ENCODE peak calls at places on chromosomes 1 and 21, in eight cellular contexts. One of them, this sample, is unnamed.

GRCh38 chr21:38308785-38309119 is 52.0 kb downstream of the KCNJ15 start:
- DNase-seq in aorta: no peak
- DNase-seq in HepG2: no peak
- DNase-seq in astrocyte: no peak
- DNase-seq in endodermal cell: no peak
- DNase-seq in lower lobe of right lung: no peak
- DNase-seq in endothelial cell of umbilical vein: no peak
- DNase-seq in CD8-positive, alpha-beta T cell: no peak
- DNase-seq in this sample: no peak

GRCh38 chr1:10724948-10725852 is 71.2 kb downstream of the CASZ1 start:
- DNase-seq in aorta: peak; percentile 80
- DNase-seq in HepG2: no peak
- DNase-seq in astrocyte: peak; percentile 19
- DNase-seq in endodermal cell: no peak
- DNase-seq in lower lobe of right lung: peak; percentile 80
- DNase-seq in endothelial cell of umbilical vein: no peak
- DNase-seq in CD8-positive, alpha-beta T cell: no peak
- DNase-seq in this sample: no peak

GRCh38 chr1:67563684-67564083 is 121.3 kb upstream of the GADD45A start:
- DNase-seq in aorta: no peak
- DNase-seq in HepG2: no peak
- DNase-seq in astrocyte: no peak
- DNase-seq in endodermal cell: no peak
- DNase-seq in lower lobe of right lung: no peak
- DNase-seq in endothelial cell of umbilical vein: no peak
- DNase-seq in CD8-positive, alpha-beta T cell: no peak
- DNase-seq in this sample: no peak

GRCh38 chr1:168348146-168348709 is 67.6 kb downstream of the TBX19 start:
- DNase-seq in aorta: no peak
- DNase-seq in HepG2: no peak
- DNase-seq in astrocyte: no peak
- DNase-seq in endodermal cell: no peak
- DNase-seq in lower lobe of right lung: no peak
- DNase-seq in endothelial cell of umbilical vein: peak; percentile 4
- DNase-seq in CD8-positive, alpha-beta T cell: no peak
- DNase-seq in this sample: peak; percentile 76

GRCh38 chr1:119139857-119140176 is 636 bp downstream of the WARS2 start:
- DNase-seq in aorta: no peak
- DNase-seq in HepG2: no peak
- DNase-seq in astrocyte: no peak
- DNase-seq in endodermal cell: no peak
- DNase-seq in lower lobe of right lung: no peak
- DNase-seq in endothelial cell of umbilical vein: no peak
- DNase-seq in CD8-positive, alpha-beta T cell: no peak
- DNase-seq in this sample: no peak

GRCh38 chr1:179509384-179509783 is 66.4 kb downstream of the NPHS2 start:
- DNase-seq in aorta: no peak
- DNase-seq in HepG2: no peak
- DNase-seq in astrocyte: no peak
- DNase-seq in endodermal cell: no peak
- DNase-seq in lower lobe of right lung: no peak
- DNase-seq in endothelial cell of umbilical vein: no peak
- DNase-seq in CD8-positive, alpha-beta T cell: no peak
- DNase-seq in this sample: no peak

GRCh38 chr21:37763298-37763697 is 153.0 kb downstream of the KCNJ6 start:
- DNase-seq in aorta: no peak
- DNase-seq in HepG2: no peak
- DNase-seq in astrocyte: no peak
- DNase-seq in endodermal cell: no peak
- DNase-seq in lower lobe of right lung: no peak
- DNase-seq in endothelial cell of umbilical vein: no peak
- DNase-seq in CD8-positive, alpha-beta T cell: no peak
- DNase-seq in this sample: no peak

GRCh38 chr1:43974443-43975248 is at the start of gene ATP6V0B:
- DNase-seq in aorta: peak; percentile 98
- DNase-seq in HepG2: peak; percentile 84
- DNase-seq in astrocyte: peak; percentile 79
- DNase-seq in endodermal cell: peak; percentile 99
- DNase-seq in lower lobe of right lung: peak; percentile 99
- DNase-seq in endothelial cell of umbilical vein: peak; percentile 94
- DNase-seq in CD8-positive, alpha-beta T cell: peak; percentile 93
- DNase-seq in this sample: peak; percentile 95

GRCh38 chr1:225299624-225300023 is 128.2 kb downstream of the LBR start:
- DNase-seq in aorta: no peak
- DNase-seq in HepG2: no peak
- DNase-seq in astrocyte: peak; percentile 50
- DNase-seq in endodermal cell: no peak
- DNase-seq in lower lobe of right lung: no peak
- DNase-seq in endothelial cell of umbilical vein: no peak
- DNase-seq in CD8-positive, alpha-beta T cell: no peak
- DNase-seq in this sample: no peak

GRCh38 chr1:109630881-109631512 is 11.4 kb downstream of the AMPD2 start:
- DNase-seq in aorta: no peak
- DNase-seq in HepG2: no peak
- DNase-seq in astrocyte: no peak
- DNase-seq in endodermal cell: peak; percentile 34
- DNase-seq in lower lobe of right lung: no peak
- DNase-seq in endothelial cell of umbilical vein: no peak
- DNase-seq in CD8-positive, alpha-beta T cell: no peak
- DNase-seq in this sample: no peak

GRCh38 chr1:33321178-33321577 is 280 bp upstream of the A3GALT2 start:
- DNase-seq in aorta: peak; percentile 28
- DNase-seq in HepG2: no peak
- DNase-seq in astrocyte: no peak
- DNase-seq in endodermal cell: no peak
- DNase-seq in lower lobe of right lung: peak; percentile 16
- DNase-seq in endothelial cell of umbilical vein: no peak
- DNase-seq in CD8-positive, alpha-beta T cell: no peak
- DNase-seq in this sample: no peak

GRCh38 chr1:116066868-116067563 is 44.2 kb upstream of the MAB21L3 start:
- DNase-seq in aorta: no peak
- DNase-seq in HepG2: no peak
- DNase-seq in astrocyte: peak; percentile 29
- DNase-seq in endodermal cell: no peak
- DNase-seq in lower lobe of right lung: no peak
- DNase-seq in endothelial cell of umbilical vein: no peak
- DNase-seq in CD8-positive, alpha-beta T cell: no peak
- DNase-seq in this sample: no peak

GRCh38 chr1:167629681-167630567 is at the start of gene RCSD1:
- DNase-seq in aorta: peak; percentile 64
- DNase-seq in HepG2: no peak
- DNase-seq in astrocyte: no peak
- DNase-seq in endodermal cell: peak; percentile 73
- DNase-seq in lower lobe of right lung: peak; percentile 64
- DNase-seq in endothelial cell of umbilical vein: no peak
- DNase-seq in CD8-positive, alpha-beta T cell: peak; percentile 50
- DNase-seq in this sample: peak; percentile 25

DNA sequence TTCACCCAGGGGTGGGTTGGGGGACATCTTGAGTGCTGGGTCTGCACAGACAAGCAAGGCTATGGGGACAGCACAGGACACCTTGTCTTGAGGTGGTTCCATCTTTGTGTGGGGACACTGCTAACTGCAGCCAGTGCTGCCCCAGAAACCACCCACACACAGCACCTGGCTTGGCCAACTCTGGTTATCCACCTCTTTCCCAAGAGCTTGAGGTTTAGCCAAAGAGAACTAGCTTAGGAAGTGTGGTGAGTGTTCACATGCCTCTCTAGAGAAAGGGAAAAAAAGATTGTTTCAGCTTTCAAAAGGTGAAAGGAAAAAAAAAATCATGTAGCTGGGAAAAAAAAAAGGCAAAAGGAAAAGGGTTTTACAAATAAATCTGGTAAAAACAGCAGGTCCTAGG is 32.4 kb downstream of the BCAR3 start:
- DNase-seq in aorta: no peak
- DNase-seq in HepG2: no peak
- DNase-seq in astrocyte: peak; percentile 29
- DNase-seq in endodermal cell: no peak
- DNase-seq in lower lobe of right lung: no peak
- DNase-seq in endothelial cell of umbilical vein: no peak
- DNase-seq in CD8-positive, alpha-beta T cell: no peak
- DNase-seq in this sample: no peak
- H3K27ac ChIP-seq in aorta: no peak overlapping the region
- H3K27ac ChIP-seq in HepG2: no peak overlapping the region
- H3K27ac ChIP-seq in astrocyte: no peak overlapping the region
- H3K27ac ChIP-seq in endodermal cell: no peak overlapping the region
- H3K27ac ChIP-seq in lower lobe of right lung: no peak overlapping the region
- H3K27ac ChIP-seq in endothelial cell of umbilical vein: no peak overlapping the region
- H3K27ac ChIP-seq in CD8-positive, alpha-beta T cell: no peak overlapping the region
- H3K27ac ChIP-seq in this sample: no peak overlapping the region

GRCh38 chr1:231196307-231196706 is 34.4 kb downstream of the TRIM67 start:
- DNase-seq in aorta: no peak
- DNase-seq in HepG2: no peak
- DNase-seq in astrocyte: no peak
- DNase-seq in endodermal cell: no peak
- DNase-seq in lower lobe of right lung: no peak
- DNase-seq in endothelial cell of umbilical vein: no peak
- DNase-seq in CD8-positive, alpha-beta T cell: no peak
- DNase-seq in this sample: no peak

GRCh38 chr1:231192620-231193163 is 30.8 kb downstream of the TRIM67 start:
- DNase-seq in aorta: no peak
- DNase-seq in HepG2: no peak
- DNase-seq in astrocyte: peak; percentile 38
- DNase-seq in endodermal cell: no peak
- DNase-seq in lower lobe of right lung: peak; percentile 67
- DNase-seq in endothelial cell of umbilical vein: peak; percentile 72
- DNase-seq in CD8-positive, alpha-beta T cell: no peak
- DNase-seq in this sample: peak; percentile 9

GRCh38 chr1:231194843-231195516 is 33.1 kb downstream of the TRIM67 start:
- DNase-seq in aorta: no peak
- DNase-seq in HepG2: peak; percentile 93
- DNase-seq in astrocyte: no peak
- DNase-seq in endodermal cell: no peak
- DNase-seq in lower lobe of right lung: no peak
- DNase-seq in endothelial cell of umbilical vein: peak; percentile 6
- DNase-seq in CD8-positive, alpha-beta T cell: no peak
- DNase-seq in this sample: no peak

GRCh38 chr1:231194476-231194842 is 32.6 kb downstream of the TRIM67 start:
- DNase-seq in aorta: no peak
- DNase-seq in HepG2: no peak
- DNase-seq in astrocyte: no peak
- DNase-seq in endodermal cell: no peak
- DNase-seq in lower lobe of right lung: no peak
- DNase-seq in endothelial cell of umbilical vein: no peak
- DNase-seq in CD8-positive, alpha-beta T cell: no peak
- DNase-seq in this sample: no peak

DNA sequence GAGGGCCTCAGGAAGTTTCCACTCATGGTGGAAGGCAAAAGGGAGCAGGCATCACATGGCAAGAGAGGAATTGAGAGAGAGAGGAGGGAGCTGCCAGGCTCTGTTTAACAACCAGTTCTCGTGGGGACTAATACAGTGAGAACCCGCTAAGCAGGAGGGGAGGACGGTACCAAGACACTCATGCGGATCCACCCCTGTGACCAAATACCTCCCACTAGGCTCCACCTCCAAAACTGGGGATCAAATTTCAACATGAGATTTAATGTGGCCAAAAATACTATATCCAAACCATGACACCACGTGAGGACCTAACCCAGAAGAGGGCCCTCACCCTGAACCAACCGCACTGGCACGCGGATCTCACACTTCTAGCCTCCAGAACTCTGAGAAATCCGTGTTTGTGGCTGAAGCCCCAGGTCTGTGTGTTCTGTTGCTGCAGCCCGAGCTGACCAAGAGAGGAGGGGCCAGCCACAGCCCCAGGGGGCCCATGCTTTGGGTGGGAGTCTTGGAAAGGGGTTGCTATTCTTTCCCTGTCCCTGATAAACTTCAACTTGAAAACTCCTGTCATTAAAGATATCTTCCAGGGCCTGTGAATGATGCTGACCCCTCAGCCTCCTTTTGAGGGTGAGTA is 32.0 kb downstream of the TRIM67 start:
- DNase-seq in aorta: no peak
- DNase-seq in HepG2: no peak
- DNase-seq in astrocyte: no peak
- DNase-seq in endodermal cell: no peak
- DNase-seq in lower lobe of right lung: no peak
- DNase-seq in endothelial cell of umbilical vein: no peak
- DNase-seq in CD8-positive, alpha-beta T cell: no peak
- DNase-seq in this sample: no peak
- H3K4me1 ChIP-seq in aorta: no peaks in the 10 kb centered on the region
- H3K4me1 ChIP-seq in HepG2: peaks cover 42% of the 10 kb centered on the region
- H3K4me1 ChIP-seq in astrocyte: peaks cover 4% of the 10 kb centered on the region
- H3K4me1 ChIP-seq in endodermal cell: peaks cover 15% of the 10 kb centered on the region
- H3K4me1 ChIP-seq in lower lobe of right lung: peaks cover 9% of the 10 kb centered on the region
- H3K4me1 ChIP-seq in endothelial cell of umbilical vein: no peaks in the 10 kb centered on the region
- H3K4me1 ChIP-seq in CD8-positive, alpha-beta T cell: no peaks in the 10 kb centered on the region
- H3K4me1 ChIP-seq in this sample: no peaks in the 10 kb centered on the region

DNA sequence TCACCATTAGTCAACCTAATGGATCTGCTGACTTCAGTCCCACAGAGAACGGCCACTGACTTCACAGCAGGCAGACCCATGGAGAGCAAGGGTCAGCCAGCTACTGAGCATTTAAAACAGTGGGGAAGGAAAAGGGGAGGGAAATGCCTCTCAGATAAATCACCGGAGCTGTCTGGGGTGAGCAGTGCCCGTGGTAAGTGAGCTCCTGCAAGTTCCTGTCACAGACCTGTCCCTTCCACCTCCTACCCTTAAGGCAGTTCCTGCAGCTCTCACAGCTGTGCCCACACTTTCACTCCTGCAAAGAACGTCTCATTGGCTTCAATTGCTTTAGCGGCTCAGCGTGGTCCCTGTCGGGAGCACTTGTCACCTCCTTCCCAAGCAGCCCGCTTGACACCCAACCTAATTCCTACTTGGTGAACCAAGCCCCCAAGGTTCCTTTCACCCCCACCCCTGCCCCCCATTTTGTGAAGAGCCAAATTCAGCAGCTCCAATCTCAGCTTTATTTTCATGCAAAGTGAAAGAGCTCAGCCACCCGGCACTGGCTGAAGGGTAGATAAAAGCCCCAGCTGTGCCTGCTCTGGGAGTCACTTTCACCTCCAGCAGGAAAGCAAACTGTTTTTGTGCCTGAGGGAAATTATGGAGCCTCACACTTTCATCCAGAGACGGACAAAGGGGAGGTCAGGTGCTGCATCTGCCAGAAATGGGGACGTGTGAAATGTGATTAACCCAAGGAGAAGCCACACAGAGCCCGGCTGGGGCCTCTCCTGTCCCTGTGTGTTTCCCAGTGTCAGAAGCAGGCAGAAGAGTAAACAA is 306.2 kb downstream of the TTLL7 start:
- DNase-seq in aorta: no peak
- DNase-seq in HepG2: peak; percentile 1
- DNase-seq in astrocyte: peak; percentile 33
- DNase-seq in endodermal cell: peak; percentile 94
- DNase-seq in lower lobe of right lung: no peak
- DNase-seq in endothelial cell of umbilical vein: peak; percentile 24
- DNase-seq in CD8-positive, alpha-beta T cell: peak; percentile 5
- DNase-seq in this sample: peak; percentile 33
- H3K27ac ChIP-seq in aorta: peak overlapping the region; percentile 15
- H3K27ac ChIP-seq in HepG2: no peak overlapping the region
- H3K27ac ChIP-seq in astrocyte: no peak overlapping the region
- H3K27ac ChIP-seq in endodermal cell: peak overlapping the region; percentile 98
- H3K27ac ChIP-seq in lower lobe of right lung: no peak overlapping the region
- H3K27ac ChIP-seq in endothelial cell of umbilical vein: no peak overlapping the region
- H3K27ac ChIP-seq in CD8-positive, alpha-beta T cell: no peak overlapping the region
- H3K27ac ChIP-seq in this sample: no peak overlapping the region

DNA sequence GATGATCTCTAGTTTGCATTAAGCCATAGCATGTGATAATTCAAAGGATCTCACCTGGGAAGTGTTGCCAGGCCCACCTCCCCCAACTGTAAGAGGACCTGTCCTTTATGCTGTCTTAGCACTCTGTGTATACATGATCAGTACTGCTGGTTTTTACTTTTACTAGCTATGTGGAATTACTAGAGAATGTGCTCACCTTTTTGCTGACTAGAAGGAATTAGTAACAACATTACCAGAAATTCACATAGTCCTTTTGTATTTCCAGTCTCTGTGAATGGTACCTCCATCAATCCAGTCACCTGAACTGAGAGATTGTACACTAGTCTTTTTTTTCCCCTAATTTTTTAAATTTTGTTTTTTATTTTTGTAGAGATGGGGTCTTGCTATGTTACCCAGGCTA is 46.6 kb downstream of the EEIG2 start:
- DNase-seq in aorta: no peak
- DNase-seq in HepG2: no peak
- DNase-seq in astrocyte: no peak
- DNase-seq in endodermal cell: no peak
- DNase-seq in lower lobe of right lung: no peak
- DNase-seq in endothelial cell of umbilical vein: no peak
- DNase-seq in CD8-positive, alpha-beta T cell: no peak
- DNase-seq in this sample: no peak
- H3K4me1 ChIP-seq in aorta: peaks cover 6% of the 10 kb centered on the region
- H3K4me1 ChIP-seq in HepG2: no peaks in the 10 kb centered on the region
- H3K4me1 ChIP-seq in astrocyte: no peaks in the 10 kb centered on the region
- H3K4me1 ChIP-seq in endodermal cell: no peaks in the 10 kb centered on the region
- H3K4me1 ChIP-seq in lower lobe of right lung: peaks cover 13% of the 10 kb centered on the region
- H3K4me1 ChIP-seq in endothelial cell of umbilical vein: peaks cover 4% of the 10 kb centered on the region
- H3K4me1 ChIP-seq in CD8-positive, alpha-beta T cell: no peaks in the 10 kb centered on the region
- H3K4me1 ChIP-seq in this sample: no peaks in the 10 kb centered on the region